ENCODE peak calls at places on chromosomes 6 and 20, in eight cellular contexts. One of them, this sample, is unnamed.
A peak's percentile ranks its signal among the peaks of the same experiment; 100 is the strongest.

GRCh38 chr20:13013411-13013810 is 4.6 kb downstream of the SPTLC3 start:
- DNase-seq in body of pancreas: no peak
- DNase-seq in IMR-90: no peak
- DNase-seq in breast epithelium: no peak
- DNase-seq in HepG2: no peak
- DNase-seq in A549: no peak
- DNase-seq in adrenal gland: no peak
- DNase-seq in stomach: no peak
- DNase-seq in this sample: no peak

GRCh38 chr6:107207251-107207890 is 92.1 kb upstream of the BEND3 start:
- DNase-seq in body of pancreas: no peak
- DNase-seq in IMR-90: no peak
- DNase-seq in breast epithelium: no peak
- DNase-seq in HepG2: no peak
- DNase-seq in A549: no peak
- DNase-seq in adrenal gland: no peak
- DNase-seq in stomach: no peak
- DNase-seq in this sample: no peak

GRCh38 chr6:155524249-155524651 is 68.6 kb upstream of the NOX3 start:
- DNase-seq in body of pancreas: no peak
- DNase-seq in IMR-90: peak; percentile 76
- DNase-seq in breast epithelium: no peak
- DNase-seq in HepG2: no peak
- DNase-seq in A549: no peak
- DNase-seq in adrenal gland: peak; percentile 16
- DNase-seq in stomach: no peak
- DNase-seq in this sample: no peak

GRCh38 chr6:54525731-54526130 is 217.5 kb downstream of the TINAG start:
- DNase-seq in body of pancreas: no peak
- DNase-seq in IMR-90: peak; percentile 26
- DNase-seq in breast epithelium: no peak
- DNase-seq in HepG2: no peak
- DNase-seq in A549: no peak
- DNase-seq in adrenal gland: no peak
- DNase-seq in stomach: no peak
- DNase-seq in this sample: no peak

GRCh38 chr20:3563548-3564177 is 92.8 kb downstream of the ATRN start:
- DNase-seq in body of pancreas: peak; percentile 61
- DNase-seq in IMR-90: peak; percentile 69
- DNase-seq in breast epithelium: no peak
- DNase-seq in HepG2: peak; percentile 63
- DNase-seq in A549: peak; percentile 37
- DNase-seq in adrenal gland: no peak
- DNase-seq in stomach: no peak
- DNase-seq in this sample: no peak

GRCh38 chr6:11585426-11586016 is 48.0 kb downstream of the TMEM170B start:
- DNase-seq in body of pancreas: no peak
- DNase-seq in IMR-90: peak; percentile 79
- DNase-seq in breast epithelium: no peak
- DNase-seq in HepG2: peak; percentile 55
- DNase-seq in A549: peak; percentile 28
- DNase-seq in adrenal gland: no peak
- DNase-seq in stomach: no peak
- DNase-seq in this sample: no peak

GRCh38 chr6:12116264-12116800 is 104.2 kb downstream of the HIVEP1 start:
- DNase-seq in body of pancreas: no peak
- DNase-seq in IMR-90: no peak
- DNase-seq in breast epithelium: no peak
- DNase-seq in HepG2: no peak
- DNase-seq in A549: no peak
- DNase-seq in adrenal gland: no peak
- DNase-seq in stomach: no peak
- DNase-seq in this sample: no peak

GRCh38 chr6:7731289-7731688 is 5.4 kb downstream of the BMP6 start:
- DNase-seq in body of pancreas: no peak
- DNase-seq in IMR-90: no peak
- DNase-seq in breast epithelium: no peak
- DNase-seq in HepG2: no peak
- DNase-seq in A549: no peak
- DNase-seq in adrenal gland: no peak
- DNase-seq in stomach: no peak
- DNase-seq in this sample: no peak

GRCh38 chr20:50921055-50921454 is 10.2 kb downstream of the ADNP start:
- DNase-seq in body of pancreas: no peak
- DNase-seq in IMR-90: no peak
- DNase-seq in breast epithelium: no peak
- DNase-seq in HepG2: no peak
- DNase-seq in A549: no peak
- DNase-seq in adrenal gland: no peak
- DNase-seq in stomach: no peak
- DNase-seq in this sample: no peak

GRCh38 chr20:50921783-50922501 is 9.3 kb downstream of the ADNP start:
- DNase-seq in body of pancreas: no peak
- DNase-seq in IMR-90: no peak
- DNase-seq in breast epithelium: no peak
- DNase-seq in HepG2: no peak
- DNase-seq in A549: no peak
- DNase-seq in adrenal gland: no peak
- DNase-seq in stomach: no peak
- DNase-seq in this sample: no peak

GRCh38 chr20:50919567-50919966 is 11.7 kb downstream of the ADNP start:
- DNase-seq in body of pancreas: peak; percentile 37
- DNase-seq in IMR-90: peak; percentile 84
- DNase-seq in breast epithelium: no peak
- DNase-seq in HepG2: no peak
- DNase-seq in A549: no peak
- DNase-seq in adrenal gland: peak; percentile 76
- DNase-seq in stomach: peak; percentile 42
- DNase-seq in this sample: no peak

GRCh38 chr20:50928469-50928868 is 2.8 kb downstream of the ADNP start:
- DNase-seq in body of pancreas: no peak
- DNase-seq in IMR-90: no peak
- DNase-seq in breast epithelium: no peak
- DNase-seq in HepG2: no peak
- DNase-seq in A549: no peak
- DNase-seq in adrenal gland: no peak
- DNase-seq in stomach: no peak
- DNase-seq in this sample: no peak

DNA sequence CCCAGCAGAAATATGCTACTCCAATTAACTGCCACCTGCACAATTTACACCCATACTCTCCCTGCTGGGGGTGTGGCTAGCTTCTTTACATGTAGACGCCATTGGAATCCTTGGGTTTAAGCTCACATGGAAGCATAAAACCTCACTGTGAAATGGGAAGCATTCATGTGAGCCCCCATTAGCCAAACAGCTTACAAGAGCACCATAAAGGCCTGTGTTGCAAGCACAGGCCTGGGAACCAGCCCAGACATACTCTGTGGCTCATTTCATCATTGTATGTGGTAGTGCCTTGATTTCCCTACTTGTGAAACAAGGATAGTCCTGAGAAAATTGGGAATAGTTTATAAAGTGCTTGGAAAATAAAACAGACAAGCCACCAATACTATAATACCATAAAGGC is 7.0 kb downstream of the ADNP start:
- DNase-seq in body of pancreas: no peak
- DNase-seq in IMR-90: peak; percentile 43
- DNase-seq in breast epithelium: no peak
- DNase-seq in HepG2: no peak
- DNase-seq in A549: no peak
- DNase-seq in adrenal gland: no peak
- DNase-seq in stomach: no peak
- DNase-seq in this sample: no peak
- TF ChIP-seq CTCF in body of pancreas: no peak
- TF ChIP-seq CTCF in IMR-90: no peak
- TF ChIP-seq CTCF in breast epithelium: no peak
- TF ChIP-seq CTCF in HepG2: no peak
- TF ChIP-seq CTCF in A549: no peak
- TF ChIP-seq CTCF in adrenal gland: no peak
- TF ChIP-seq CTCF in stomach: no peak
- TF ChIP-seq CTCF in this sample: no peak

GRCh38 chr6:17602888-17603287 is 2.8 kb downstream of the FAM8A1 start:
- DNase-seq in body of pancreas: no peak
- DNase-seq in IMR-90: no peak
- DNase-seq in breast epithelium: no peak
- DNase-seq in HepG2: peak; percentile 87
- DNase-seq in A549: no peak
- DNase-seq in adrenal gland: no peak
- DNase-seq in stomach: no peak
- DNase-seq in this sample: no peak

GRCh38 chr6:17599885-17600526 is at the start of gene FAM8A1:
- DNase-seq in body of pancreas: peak; percentile 96
- DNase-seq in IMR-90: peak; percentile 80
- DNase-seq in breast epithelium: peak; percentile 97
- DNase-seq in HepG2: peak; percentile 91
- DNase-seq in A549: peak; percentile 71
- DNase-seq in adrenal gland: peak; percentile 98
- DNase-seq in stomach: peak; percentile 96
- DNase-seq in this sample: peak; percentile 99

GRCh38 chr6:17601389-17601703 is 1.2 kb downstream of the FAM8A1 start:
- DNase-seq in body of pancreas: no peak
- DNase-seq in IMR-90: peak; percentile 5
- DNase-seq in breast epithelium: no peak
- DNase-seq in HepG2: no peak
- DNase-seq in A549: no peak
- DNase-seq in adrenal gland: no peak
- DNase-seq in stomach: no peak
- DNase-seq in this sample: no peak

GRCh38 chr6:17596085-17596484 is 4.0 kb upstream of the FAM8A1 start:
- DNase-seq in body of pancreas: no peak
- DNase-seq in IMR-90: no peak
- DNase-seq in breast epithelium: no peak
- DNase-seq in HepG2: no peak
- DNase-seq in A549: no peak
- DNase-seq in adrenal gland: no peak
- DNase-seq in stomach: no peak
- DNase-seq in this sample: no peak

DNA sequence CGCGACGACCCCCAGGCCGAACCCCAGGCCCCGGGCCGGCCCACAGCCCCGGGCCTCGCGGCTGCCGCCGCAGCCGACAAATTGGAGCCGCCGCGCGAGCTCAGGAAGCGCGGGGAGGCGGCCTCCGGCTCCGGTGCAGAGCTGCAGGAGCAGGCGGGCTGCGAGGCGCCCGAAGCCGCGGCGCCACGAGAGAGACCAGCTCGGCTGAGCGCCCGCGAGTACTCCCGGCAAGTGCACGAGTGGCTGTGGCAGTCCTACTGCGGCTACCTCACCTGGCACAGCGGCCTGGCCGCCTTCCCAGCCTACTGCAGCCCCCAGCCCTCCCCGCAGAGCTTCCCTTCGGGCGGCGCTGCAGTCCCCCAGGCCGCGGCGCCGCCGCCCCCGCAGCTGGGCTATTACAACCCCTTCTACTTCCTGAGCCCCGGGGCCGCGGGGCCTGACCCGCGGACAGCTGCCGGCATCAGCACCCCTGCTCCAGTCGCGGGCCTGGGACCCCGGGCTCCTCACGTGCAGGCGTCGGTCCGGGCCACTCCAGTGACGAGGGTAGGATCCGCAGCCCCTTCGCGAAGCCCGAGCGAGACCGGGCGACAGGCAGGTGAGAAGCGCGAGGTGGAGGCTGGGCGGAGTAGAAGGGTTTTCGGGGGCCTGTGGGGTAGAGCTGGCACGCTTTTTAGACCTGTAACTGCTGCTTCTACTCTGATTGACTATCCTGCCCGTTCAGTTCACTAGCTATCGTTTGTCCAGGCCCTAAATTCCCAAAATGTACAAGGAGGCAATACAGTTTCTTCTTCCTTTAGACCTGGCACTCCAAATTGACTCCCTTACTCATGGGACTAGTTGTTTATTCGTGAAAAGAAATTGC is 656 bp downstream of the FAM8A1 start:
- DNase-seq in body of pancreas: peak; percentile 61
- DNase-seq in IMR-90: peak; percentile 12
- DNase-seq in breast epithelium: no peak
- DNase-seq in HepG2: peak; percentile 24
- DNase-seq in A549: no peak
- DNase-seq in adrenal gland: peak; percentile 40
- DNase-seq in stomach: peak; percentile 47
- DNase-seq in this sample: peak; percentile 92
- TF ChIP-seq POLR2A in body of pancreas: no peak
- TF ChIP-seq POLR2A in IMR-90: no peak
- TF ChIP-seq POLR2A in breast epithelium: no peak
- TF ChIP-seq POLR2A in HepG2: no peak
- TF ChIP-seq POLR2A in A549: no peak
- TF ChIP-seq POLR2A in adrenal gland: no peak
- TF ChIP-seq POLR2A in stomach: no peak
- TF ChIP-seq POLR2A in this sample: no peak

DNA sequence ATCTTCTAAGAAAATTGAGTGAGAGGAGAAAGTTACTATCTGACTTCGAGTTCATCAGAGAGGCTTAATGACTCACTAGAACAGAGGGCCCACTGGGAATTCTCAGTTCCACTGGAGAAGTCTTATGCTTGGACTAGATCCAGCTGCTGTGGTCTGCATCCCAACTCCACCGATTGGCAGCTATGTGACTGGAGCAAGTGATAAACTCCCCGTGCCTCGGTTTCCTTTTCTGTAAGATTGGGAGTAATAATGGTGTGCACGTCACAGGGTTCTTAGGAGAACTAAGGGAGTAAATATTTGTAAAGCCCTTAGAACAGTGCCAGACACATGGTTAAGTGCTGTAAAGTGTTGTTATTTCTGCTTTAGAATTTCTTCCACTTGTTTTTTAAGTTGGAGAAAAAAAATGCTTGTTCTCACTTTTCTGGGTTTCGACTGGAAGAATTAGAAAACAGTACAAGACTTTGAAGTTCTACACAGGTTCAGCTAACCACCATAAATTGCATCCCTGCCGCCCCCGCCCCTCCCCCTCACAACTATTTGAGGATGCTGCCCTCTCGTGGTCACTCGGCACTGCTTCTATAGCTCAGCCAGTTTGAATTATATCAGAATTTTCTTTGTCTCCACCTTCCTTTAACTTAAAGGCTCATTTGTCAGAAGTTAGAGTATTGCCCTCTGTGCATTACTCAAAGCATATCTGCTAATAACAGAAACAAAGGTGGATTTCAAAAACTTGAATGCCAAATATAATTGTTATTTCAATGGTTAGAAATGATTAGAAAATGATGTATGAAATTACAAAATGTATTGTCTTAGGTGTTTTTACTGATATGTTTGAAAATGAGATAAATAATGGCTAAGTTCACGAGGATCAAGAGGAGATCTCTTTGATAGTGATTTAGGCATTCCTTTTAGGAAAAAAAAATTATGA is 95.0 kb upstream of the IFNGR1 start:
- DNase-seq in body of pancreas: peak; percentile 72
- DNase-seq in IMR-90: peak; percentile 64
- DNase-seq in breast epithelium: peak; percentile 58
- DNase-seq in HepG2: peak; percentile 71
- DNase-seq in A549: peak; percentile 25
- DNase-seq in adrenal gland: peak; percentile 71
- DNase-seq in stomach: peak; percentile 72
- DNase-seq in this sample: peak; percentile 53
- TF ChIP-seq CTCF in body of pancreas: peak; percentile 75
- TF ChIP-seq CTCF in IMR-90: peak; percentile 90
- TF ChIP-seq CTCF in breast epithelium: peak; percentile 82
- TF ChIP-seq CTCF in HepG2: peak; percentile 83
- TF ChIP-seq CTCF in A549: peak; percentile 74
- TF ChIP-seq CTCF in adrenal gland: peak; percentile 78
- TF ChIP-seq CTCF in stomach: peak; percentile 88
- TF ChIP-seq CTCF in this sample: no peak

GRCh38 chr6:52900536-52900935 is 9.0 kb downstream of the GSTA3 start:
- DNase-seq in body of pancreas: no peak
- DNase-seq in IMR-90: no peak
- DNase-seq in breast epithelium: no peak
- DNase-seq in HepG2: no peak
- DNase-seq in A549: no peak
- DNase-seq in adrenal gland: no peak
- DNase-seq in stomach: no peak
- DNase-seq in this sample: no peak

GRCh38 chr6:52909531-52909930 is at the start of gene GSTA3:
- DNase-seq in body of pancreas: peak; percentile 64
- DNase-seq in IMR-90: no peak
- DNase-seq in breast epithelium: no peak
- DNase-seq in HepG2: no peak
- DNase-seq in A549: no peak
- DNase-seq in adrenal gland: peak; percentile 59
- DNase-seq in stomach: no peak
- DNase-seq in this sample: no peak

GRCh38 chr6:52910091-52910490 is 593 bp upstream of the GSTA3 start:
- DNase-seq in body of pancreas: no peak
- DNase-seq in IMR-90: no peak
- DNase-seq in breast epithelium: no peak
- DNase-seq in HepG2: no peak
- DNase-seq in A549: no peak
- DNase-seq in adrenal gland: no peak
- DNase-seq in stomach: no peak
- DNase-seq in this sample: no peak

GRCh38 chr6:52909131-52909530 is 367 bp downstream of the GSTA3 start:
- DNase-seq in body of pancreas: no peak
- DNase-seq in IMR-90: no peak
- DNase-seq in breast epithelium: no peak
- DNase-seq in HepG2: no peak
- DNase-seq in A549: no peak
- DNase-seq in adrenal gland: peak; percentile 34
- DNase-seq in stomach: no peak
- DNase-seq in this sample: no peak

DNA sequence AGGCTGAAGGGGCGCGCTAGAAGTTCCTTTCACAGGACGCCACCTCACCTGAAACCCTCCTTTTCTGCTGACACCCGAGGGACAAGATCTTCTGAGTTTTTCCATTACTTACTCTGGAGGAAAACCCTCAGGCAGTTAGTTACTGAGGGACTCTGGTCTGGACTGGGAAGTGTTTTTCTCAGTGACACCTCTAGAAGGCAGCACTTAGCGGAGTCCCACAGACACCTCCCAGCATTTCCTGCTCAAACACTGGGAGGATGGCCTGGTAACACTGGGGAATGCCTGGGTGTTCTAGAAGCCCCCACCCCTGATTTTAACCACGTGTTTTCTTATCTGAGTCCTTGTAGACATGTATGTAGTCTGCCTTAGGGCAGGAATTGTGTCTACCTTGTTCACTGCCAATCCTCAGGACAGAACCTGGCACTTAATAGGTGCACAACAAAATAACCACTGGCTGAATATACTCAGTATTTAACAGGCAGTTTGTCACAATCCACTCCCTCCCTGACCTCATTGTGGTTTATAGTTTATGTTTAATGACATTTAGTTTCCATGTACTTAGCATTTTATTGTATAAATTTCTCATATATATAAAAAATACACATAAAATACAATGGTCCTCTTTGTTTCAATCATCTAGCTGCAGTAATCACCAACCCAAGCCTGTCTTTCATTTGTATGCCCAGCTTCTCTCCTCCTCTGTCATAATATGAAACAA is 4.8 kb downstream of the GSTA3 start:
- DNase-seq in body of pancreas: no peak
- DNase-seq in IMR-90: no peak
- DNase-seq in breast epithelium: no peak
- DNase-seq in HepG2: peak; percentile 34
- DNase-seq in A549: no peak
- DNase-seq in adrenal gland: no peak
- DNase-seq in stomach: no peak
- DNase-seq in this sample: no peak
- TF ChIP-seq POLR2A in body of pancreas: no peak
- TF ChIP-seq POLR2A in IMR-90: no peak
- TF ChIP-seq POLR2A in breast epithelium: no peak
- TF ChIP-seq POLR2A in HepG2: no peak
- TF ChIP-seq POLR2A in A549: no peak
- TF ChIP-seq POLR2A in adrenal gland: no peak
- TF ChIP-seq POLR2A in stomach: no peak
- TF ChIP-seq POLR2A in this sample: no peak

This sample was measured in lower leg skin.